ENCODE peak calls at places on chromosomes 2 and 18, in six cellular contexts. One of them, this sample, is unnamed.

GRCh38 chr2:109721117-109721504 is 73.0 kb upstream of the RGPD5 start:
- DNase-seq in posterior cingulate gyrus: no peak
- DNase-seq in activated T-helper 1 cell treated with anti-CD3 and anti-CD28 coated beads, Interleukin-2, amount 50 U/mL, for 16 hours: no peak
- DNase-seq in EL: no peak
- DNase-seq in NCI-H1092 treated with DMSO at 0.1 percent for 48 hours: no peak
- DNase-seq in activated CD4-positive, alpha-beta T cell treated with anti-CD3 and anti-CD28 coated beads for 24 hours: no peak
- DNase-seq in this sample: no peak

GRCh38 chr2:191710411-191710900 is 32.5 kb downstream of the NABP1 start:
- DNase-seq in posterior cingulate gyrus: no peak
- DNase-seq in NCI-H1092 treated with DMSO at 0.1 percent for 48 hours: no peak
- DNase-seq in EL: peak
- DNase-seq in activated T-helper 1 cell treated with anti-CD3 and anti-CD28 coated beads, Interleukin-2, amount 50 U/mL, for 16 hours: no peak
- DNase-seq in activated CD4-positive, alpha-beta T cell treated with anti-CD3 and anti-CD28 coated beads for 24 hours: no peak
- DNase-seq in this sample: no peak

GRCh38 chr18:13553449-13553848 is 172.9 kb downstream of the FAM210A start:
- DNase-seq in activated CD4-positive, alpha-beta T cell treated with anti-CD3 and anti-CD28 coated beads for 24 hours: no peak
- DNase-seq in NCI-H1092 treated with DMSO at 0.1 percent for 48 hours: no peak
- DNase-seq in EL: no peak
- DNase-seq in activated T-helper 1 cell treated with anti-CD3 and anti-CD28 coated beads, Interleukin-2, amount 50 U/mL, for 16 hours: no peak
- DNase-seq in posterior cingulate gyrus: no peak
- DNase-seq in this sample: no peak

GRCh38 chr2:33275689-33276444 is 200.6 kb upstream of the RASGRP3 start:
- DNase-seq in activated CD4-positive, alpha-beta T cell treated with anti-CD3 and anti-CD28 coated beads for 24 hours: no peak
- DNase-seq in NCI-H1092 treated with DMSO at 0.1 percent for 48 hours: no peak
- DNase-seq in posterior cingulate gyrus: no peak
- DNase-seq in activated T-helper 1 cell treated with anti-CD3 and anti-CD28 coated beads, Interleukin-2, amount 50 U/mL, for 16 hours: peak
- DNase-seq in EL: peak
- DNase-seq in this sample: no peak

GRCh38 chr2:148020036-148020357 is 540 bp downstream of the ORC4 start:
- DNase-seq in posterior cingulate gyrus: no peak
- DNase-seq in NCI-H1092 treated with DMSO at 0.1 percent for 48 hours: no peak
- DNase-seq in activated T-helper 1 cell treated with anti-CD3 and anti-CD28 coated beads, Interleukin-2, amount 50 U/mL, for 16 hours: no peak
- DNase-seq in activated CD4-positive, alpha-beta T cell treated with anti-CD3 and anti-CD28 coated beads for 24 hours: no peak
- DNase-seq in EL: no peak
- DNase-seq in this sample: no peak

GRCh38 chr2:207241198-207241597 is 75.5 kb upstream of the KLF7 start:
- DNase-seq in activated CD4-positive, alpha-beta T cell treated with anti-CD3 and anti-CD28 coated beads for 24 hours: no peak
- DNase-seq in activated T-helper 1 cell treated with anti-CD3 and anti-CD28 coated beads, Interleukin-2, amount 50 U/mL, for 16 hours: no peak
- DNase-seq in NCI-H1092 treated with DMSO at 0.1 percent for 48 hours: no peak
- DNase-seq in EL: peak
- DNase-seq in posterior cingulate gyrus: no peak
- DNase-seq in this sample: no peak

GRCh38 chr2:134169788-134170187 is 84.1 kb upstream of the MGAT5 start:
- DNase-seq in posterior cingulate gyrus: no peak
- DNase-seq in activated CD4-positive, alpha-beta T cell treated with anti-CD3 and anti-CD28 coated beads for 24 hours: no peak
- DNase-seq in activated T-helper 1 cell treated with anti-CD3 and anti-CD28 coated beads, Interleukin-2, amount 50 U/mL, for 16 hours: peak
- DNase-seq in EL: no peak
- DNase-seq in NCI-H1092 treated with DMSO at 0.1 percent for 48 hours: no peak
- DNase-seq in this sample: no peak

GRCh38 chr2:128322651-128323491 is 4.2 kb upstream of the HS6ST1 start:
- DNase-seq in activated T-helper 1 cell treated with anti-CD3 and anti-CD28 coated beads, Interleukin-2, amount 50 U/mL, for 16 hours: no peak
- DNase-seq in EL: no peak
- DNase-seq in posterior cingulate gyrus: no peak
- DNase-seq in activated CD4-positive, alpha-beta T cell treated with anti-CD3 and anti-CD28 coated beads for 24 hours: no peak
- DNase-seq in NCI-H1092 treated with DMSO at 0.1 percent for 48 hours: no peak
- DNase-seq in this sample: no peak

GRCh38 chr18:60951091-60951490 is 382.1 kb upstream of the CDH20 start:
- DNase-seq in activated CD4-positive, alpha-beta T cell treated with anti-CD3 and anti-CD28 coated beads for 24 hours: no peak
- DNase-seq in posterior cingulate gyrus: no peak
- DNase-seq in NCI-H1092 treated with DMSO at 0.1 percent for 48 hours: no peak
- DNase-seq in activated T-helper 1 cell treated with anti-CD3 and anti-CD28 coated beads, Interleukin-2, amount 50 U/mL, for 16 hours: no peak
- DNase-seq in EL: no peak
- DNase-seq in this sample: no peak